ENCODE peak calls at places on chromosomes 1 and 21, in eight cellular contexts. I is cardiac muscle cell; U is mesenchymal stem cell; S is CD8-positive, alpha-beta memory T cell; H is neuronal stem cell; G is CD8-positive, alpha-beta T cell; E is tibial artery; Y is A673. N is an unnamed sample.

GRCh38 chr1:42941640-42942330 is 16.9 kb downstream of the SLC2A1 start:
- DNase-seq in Y (peak; percentile 73), E (peak; percentile 96), H (no peak), U (peak; percentile 90), I (peak; percentile 78), S (no peak), G (no peak), N (peak; percentile 73)

GRCh38 chr1:189708674-189709073 is 769.0 kb downstream of the BRINP3 start:
- DNase-seq in U (no peak), H (no peak), Y (peak; percentile 31), E (no peak), I (peak; percentile 17), S (no peak), G (no peak), N (peak; percentile 16)

GRCh38 chr1:119715542-119715941 is 3.8 kb downstream of the PHGDH start:
- DNase-seq in Y (peak; percentile 75), H (no peak), I (peak; percentile 29), E (no peak), G (no peak), U (peak; percentile 68), S (no peak), N (peak; percentile 61)

GRCh38 chr1:117674521-117675400 is 68.9 kb downstream of the TENT5C start:
- DNase-seq in U (no peak), I (peak; percentile 76), E (no peak), H (no peak), S (peak; percentile 62), G (peak; percentile 73), Y (peak; percentile 38), N (no peak)

GRCh38 chr1:95233321-95233736 is 681 bp upstream of the RWDD3 start:
- DNase-seq in E (peak; percentile 69), Y (no peak), I (peak; percentile 47), U (peak; percentile 47), S (no peak), H (peak; percentile 23), G (no peak), N (peak; percentile 60)

GRCh38 chr21:36478941-36479340 is 981 bp downstream of the CLDN14 start:
- DNase-seq in G (no peak), E (no peak), S (no peak), U (no peak), Y (peak; percentile 67), H (no peak), I (peak; percentile 17), N (no peak)

GRCh38 chr1:64917328-64917861 is 49.0 kb downstream of the JAK1 start:
- DNase-seq in I (peak; percentile 99), U (peak; percentile 91), H (no peak), G (no peak), S (no peak), E (peak; percentile 78), Y (peak; percentile 92), N (peak; percentile 35)

GRCh38 chr1:169322138-169322537 is 45.5 kb downstream of the NME7 start:
- DNase-seq in I (no peak), U (no peak), G (no peak), S (no peak), E (no peak), H (no peak), Y (no peak), N (no peak)

GRCh38 chr1:153598309-153599172 is 14.4 kb downstream of the S100A16 start:
- DNase-seq in Y (peak; percentile 83), E (no peak), S (no peak), G (no peak), I (peak; percentile 75), H (no peak), U (peak; percentile 82), N (no peak)

GRCh38 chr1:153232553-153232952 is 15.2 kb downstream of the PRR9 start:
- DNase-seq in E (no peak), G (no peak), U (no peak), Y (no peak), I (no peak), S (no peak), H (no peak), N (no peak)

GRCh38 chr1:211490821-211491415 is 1.0 kb downstream of the RD3 start:
- DNase-seq in H (no peak), Y (no peak), U (no peak), S (no peak), G (no peak), I (no peak), E (no peak), N (no peak)

GRCh38 chr1:101098907-101099306 is 73.3 kb upstream of the DPH5 start:
- DNase-seq in G (no peak), I (no peak), U (no peak), Y (no peak), S (no peak), H (no peak), E (no peak), N (no peak)

DNA sequence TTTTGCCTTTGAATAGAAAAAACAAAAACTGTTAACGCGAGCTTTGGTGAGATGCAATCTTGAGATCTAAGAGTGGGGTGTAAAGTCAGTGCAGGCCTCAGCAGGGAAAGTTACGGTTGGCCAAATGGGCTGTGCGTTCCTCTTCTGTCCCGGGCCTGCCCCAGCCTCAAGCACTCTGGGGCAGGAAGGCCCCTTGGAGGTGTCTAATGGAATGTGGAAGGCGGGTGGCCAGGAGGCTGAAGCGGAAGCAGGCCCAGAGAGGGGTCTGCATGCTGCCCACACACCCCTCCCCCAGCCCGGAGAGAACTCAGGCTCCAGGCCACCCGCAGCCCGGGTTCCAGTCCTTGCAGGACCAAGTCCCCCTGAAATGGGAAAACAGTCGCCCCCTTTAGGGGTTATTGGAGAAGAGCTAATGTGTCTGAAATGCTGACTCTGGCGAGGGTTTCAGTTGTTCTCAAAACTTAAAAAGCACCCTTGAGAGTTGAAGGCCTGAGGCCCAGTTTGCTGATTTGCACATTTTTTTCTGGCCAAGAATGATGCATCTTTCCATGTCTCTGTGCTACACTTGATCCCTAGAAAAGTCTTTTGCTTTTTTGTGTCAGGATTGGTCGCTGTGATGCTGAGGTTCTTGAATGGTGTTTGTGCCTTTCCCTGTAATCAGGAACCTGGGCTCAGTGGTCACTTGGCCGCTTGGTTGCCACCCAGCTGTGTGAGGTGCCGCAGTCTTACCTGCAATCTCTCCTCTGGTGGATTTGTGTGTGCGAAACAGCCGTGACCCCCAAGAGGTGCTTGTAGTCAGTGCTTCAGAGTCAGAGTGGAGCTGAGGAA is 2.0 kb downstream of the COL18A1 start:
- DNase-seq in Y (peak; percentile 26), S (no peak), H (no peak), I (no peak), G (no peak), U (peak; percentile 70), E (peak; percentile 72), N (no peak)
- H3K27me3 ChIP-seq in Y (peaks cover 6% of the 10 kb centered on the region), S (peaks cover 19% of the 10 kb centered on the region), H (no peaks in the 10 kb centered on the region), I (peaks cover 3% of the 10 kb centered on the region), G (peaks cover 14% of the 10 kb centered on the region), U (no peaks in the 10 kb centered on the region), E (no peaks in the 10 kb centered on the region), N (no peaks in the 10 kb centered on the region)

GRCh38 chr1:156884560-156884959 is 9.0 kb upstream of the PEAR1 start:
- DNase-seq in G (no peak), S (no peak), I (no peak), E (no peak), U (no peak), Y (no peak), H (no peak), N (no peak)

GRCh38 chr1:156885904-156886355 is 7.6 kb upstream of the PEAR1 start:
- DNase-seq in E (no peak), S (no peak), H (no peak), I (no peak), Y (no peak), U (no peak), G (no peak), N (no peak)

GRCh38 chr1:156885314-156885713 is 8.2 kb upstream of the PEAR1 start:
- DNase-seq in U (no peak), Y (no peak), E (no peak), G (no peak), H (no peak), S (no peak), I (no peak), N (no peak)

GRCh38 chr1:156887324-156887723 is 6.2 kb upstream of the PEAR1 start:
- DNase-seq in I (no peak), E (no peak), Y (no peak), S (no peak), H (no peak), G (no peak), U (no peak), N (no peak)

DNA sequence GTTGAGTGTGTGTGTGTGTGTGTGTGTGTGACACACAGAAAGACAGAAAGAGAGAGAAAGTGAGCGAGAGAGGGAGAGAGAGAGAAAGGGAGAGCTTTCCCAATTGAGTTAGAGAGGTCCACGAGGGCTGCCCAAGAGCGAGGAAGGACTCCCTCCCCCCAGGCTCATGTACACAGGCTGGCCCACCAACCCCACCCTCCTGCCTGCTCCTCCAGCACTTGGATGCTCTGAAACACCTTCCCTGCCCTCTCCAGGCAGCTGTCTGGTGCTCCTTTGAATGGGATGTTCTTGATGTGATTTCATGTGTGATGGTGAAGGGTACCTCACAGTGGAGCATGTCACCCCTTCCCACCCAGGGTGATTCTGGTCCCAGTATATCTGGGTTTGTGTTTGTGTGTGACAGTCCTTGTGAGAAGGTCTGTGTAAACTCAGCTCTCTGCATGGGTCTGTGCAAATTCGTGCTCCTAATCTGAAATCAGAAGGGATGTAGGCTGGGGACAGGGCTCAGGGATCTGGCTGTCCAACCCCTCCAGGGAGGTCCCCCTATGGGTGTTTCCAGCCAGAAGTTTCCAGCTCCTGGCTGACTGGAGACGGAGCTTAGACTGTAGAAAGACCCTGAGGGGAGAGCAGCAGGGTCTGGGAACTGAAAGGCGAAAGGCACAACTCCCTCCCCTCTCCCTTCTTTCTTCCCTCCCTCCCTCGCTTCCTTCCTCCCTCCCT is 6.8 kb upstream of the PEAR1 start:
- DNase-seq in Y (no peak), S (no peak), H (no peak), I (no peak), U (no peak), G (no peak), E (no peak), N (no peak)
- H3K4me3 ChIP-seq in Y (no peak overlapping the region), S (no peak overlapping the region), H (no peak overlapping the region), I (no peak overlapping the region), U (no peak overlapping the region), G (no peak overlapping the region), E (no peak overlapping the region), N (no peak overlapping the region)

DNA sequence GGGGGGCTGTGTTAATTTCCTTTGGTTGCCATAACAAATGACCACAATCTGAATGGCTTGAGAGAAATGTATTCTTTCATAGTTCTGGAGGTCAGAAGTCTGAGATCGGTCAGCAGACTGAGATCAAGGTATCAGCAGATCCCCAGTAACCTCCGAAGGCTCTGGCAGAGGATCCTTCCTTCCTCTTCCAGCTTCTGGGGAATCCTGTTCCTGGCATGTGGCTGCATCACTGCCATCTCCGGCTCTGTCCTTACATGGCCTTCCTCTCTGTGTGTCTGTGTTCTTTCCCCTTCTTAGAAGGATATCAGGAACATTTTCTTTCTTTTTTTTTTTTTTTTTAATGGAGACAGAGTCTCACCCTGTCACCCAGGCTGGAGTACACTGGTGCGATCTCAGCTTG is 25.8 kb downstream of the ACTL8 start:
- DNase-seq in Y (no peak), G (no peak), U (no peak), H (no peak), S (no peak), I (no peak), E (no peak), N (no peak)
- H3K27me3 ChIP-seq in Y (no peaks in the 10 kb centered on the region), G (no peaks in the 10 kb centered on the region), U (peaks cover 9% of the 10 kb centered on the region), H (no peaks in the 10 kb centered on the region), S (no peaks in the 10 kb centered on the region), I (no peaks in the 10 kb centered on the region), E (peaks cover 49% of the 10 kb centered on the region), N (no peaks in the 10 kb centered on the region)

DNA sequence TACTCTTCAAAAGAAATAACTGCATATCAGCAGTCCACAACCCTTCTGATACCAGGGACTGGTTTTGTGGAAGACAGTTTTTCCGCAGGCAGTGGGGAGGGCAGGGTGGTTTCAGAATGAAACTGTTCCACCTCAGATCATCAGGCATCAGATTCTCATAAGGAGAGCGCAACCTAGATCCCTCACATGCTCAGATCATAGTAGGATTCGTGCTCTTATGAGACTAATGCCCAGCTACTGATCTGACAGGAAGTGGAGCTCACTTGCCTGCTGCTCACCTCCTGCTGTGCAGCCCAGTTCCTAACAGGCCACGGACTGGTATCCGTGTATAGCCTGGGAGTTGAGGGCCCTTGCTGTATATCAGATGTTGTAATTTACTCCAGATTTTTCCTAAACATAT is 11.5 kb downstream of the RO60 start:
- DNase-seq in H (no peak), G (no peak), S (no peak), Y (peak; percentile 79), I (no peak), E (no peak), U (peak; percentile 14), N (no peak)
- H3K4me3 ChIP-seq in H (no peak overlapping the region), G (no peak overlapping the region), S (no peak overlapping the region), Y (no peak overlapping the region), I (no peak overlapping the region), E (no peak overlapping the region), U (no peak overlapping the region), N (no peak overlapping the region)